ENCODE peak calls at places on chromosomes 4 and X, in four cellular contexts. X is H7, S is left lung, L is left ventricle myocardium inferior. B is an unnamed sample.

GRCh38 chrX:129738466-129739308 is at the start of gene XPNPEP2:
- DNase-seq in X (peak), S (no peak), L (peak), B (no peak)

GRCh38 chr4:42610941-42611340 is 46.0 kb downstream of the ATP8A1 start:
- DNase-seq in X (no peak), S (no peak), L (no peak), B (no peak)

GRCh38 chrX:16212024-16212423 is 44.7 kb downstream of the MAGEB17 start:
- DNase-seq in X (no peak), S (no peak), L (no peak), B (no peak)

GRCh38 chr4:48162162-48162561 is 28.1 kb upstream of the TXK start:
- DNase-seq in X (no peak), S (no peak), L (no peak), B (no peak)

GRCh38 chrX:7027071-7027470 is 120.4 kb upstream of the STS start:
- DNase-seq in X (no peak), S (no peak), L (no peak), B (no peak)

GRCh38 chr4:147481577-147482109 is 746 bp downstream of the EDNRA start:
- DNase-seq in X (peak), S (no peak), L (no peak), B (no peak)

GRCh38 chr4:20172070-20172760 is 79.5 kb upstream of the SLIT2 start:
- DNase-seq in X (no peak), S (no peak), L (no peak), B (no peak)

GRCh38 chr4:153018716-153019115 is 82.6 kb downstream of the FHDC1 start:
- DNase-seq in X (no peak), S (no peak), L (no peak), B (no peak)

GRCh38 chrX:106726485-106727437 is at the start of gene RNF128:
- DNase-seq in X (peak), S (peak), L (no peak), B (peak)

GRCh38 chrX:95367286-95367685 is 1317.4 kb upstream of the DIAPH2 start:
- DNase-seq in X (no peak), S (no peak), L (no peak), B (no peak)

GRCh38 chr4:122739174-122739573 is 6.7 kb downstream of the BBS12 start:
- DNase-seq in X (no peak), S (no peak), L (no peak), B (no peak)

GRCh38 chr4:73453701-73454005 is 17.6 kb downstream of the AFP start:
- DNase-seq in X (no peak), S (no peak), L (no peak), B (no peak)

GRCh38 chr4:160296476-160296875 is 1193.6 kb downstream of the RAPGEF2 start:
- DNase-seq in X (no peak), S (no peak), L (no peak), B (no peak)

GRCh38 chr4:89755210-89755609 is 81.8 kb downstream of the SNCA start:
- DNase-seq in X (no peak), S (no peak), L (no peak), B (no peak)

GRCh38 chrX:152601848-152602616 is 35.7 kb upstream of the GABRQ start:
- DNase-seq in X (peak), S (no peak), L (no peak), B (no peak)

GRCh38 chrX:120463241-120463640 is 5.9 kb downstream of the LAMP2 start:
- DNase-seq in X (no peak), S (no peak), L (no peak), B (peak)
- H3K4me3 ChIP-seq in X (no peak), S (no peak), L (no peak), B (no peak)

DNA sequence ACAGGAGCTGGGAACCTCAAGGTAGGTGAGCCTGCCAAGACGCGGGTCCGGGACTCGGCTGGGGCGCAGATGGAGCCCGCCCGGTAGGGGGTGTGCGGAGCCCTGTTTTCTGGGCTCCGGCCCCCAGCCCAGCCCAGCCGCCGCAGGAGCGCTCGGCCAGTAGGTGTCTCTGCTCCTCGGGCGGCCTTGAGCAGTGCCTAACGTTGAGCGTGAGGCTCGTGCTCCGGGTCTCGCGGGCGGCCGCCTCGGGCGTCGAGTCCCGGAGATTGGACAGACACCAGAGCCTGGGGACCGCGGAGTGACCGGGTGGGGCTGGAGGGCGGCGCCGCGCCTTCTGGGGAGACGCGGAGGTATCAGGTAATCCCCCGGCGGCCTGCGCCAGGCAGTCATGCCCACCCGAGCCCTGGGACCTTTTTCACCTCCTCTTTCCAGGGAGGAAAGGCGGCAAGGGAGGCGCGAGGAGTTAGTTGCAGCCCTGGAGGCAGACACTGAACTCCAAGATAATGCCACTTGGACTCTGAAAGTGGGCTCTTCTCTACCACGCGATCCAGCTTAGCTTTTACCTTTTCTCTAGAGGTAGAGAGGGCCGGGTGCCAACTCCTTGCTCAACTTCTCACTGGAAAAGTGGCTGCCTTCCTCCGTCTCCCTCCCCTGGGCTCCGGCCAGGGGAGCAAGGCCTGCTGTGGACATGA is 14.5 kb upstream of the FGG start:
- DNase-seq in X (peak), S (peak), L (peak), B (no peak)
- H3K4me3 ChIP-seq in X (peak), S (peak), L (peak), B (peak)

GRCh38 chr4:26993541-26993940 is 132.9 kb downstream of the STIM2 start:
- DNase-seq in X (no peak), S (no peak), L (no peak), B (no peak)

GRCh38 chr4:26995316-26995715 is 134.7 kb downstream of the STIM2 start:
- DNase-seq in X (no peak), S (no peak), L (no peak), B (no peak)

GRCh38 chr4:26991057-26991456 is 130.4 kb downstream of the STIM2 start:
- DNase-seq in X (no peak), S (no peak), L (no peak), B (no peak)

GRCh38 chr4:26993967-26994366 is 133.3 kb downstream of the STIM2 start:
- DNase-seq in X (no peak), S (no peak), L (no peak), B (no peak)

DNA sequence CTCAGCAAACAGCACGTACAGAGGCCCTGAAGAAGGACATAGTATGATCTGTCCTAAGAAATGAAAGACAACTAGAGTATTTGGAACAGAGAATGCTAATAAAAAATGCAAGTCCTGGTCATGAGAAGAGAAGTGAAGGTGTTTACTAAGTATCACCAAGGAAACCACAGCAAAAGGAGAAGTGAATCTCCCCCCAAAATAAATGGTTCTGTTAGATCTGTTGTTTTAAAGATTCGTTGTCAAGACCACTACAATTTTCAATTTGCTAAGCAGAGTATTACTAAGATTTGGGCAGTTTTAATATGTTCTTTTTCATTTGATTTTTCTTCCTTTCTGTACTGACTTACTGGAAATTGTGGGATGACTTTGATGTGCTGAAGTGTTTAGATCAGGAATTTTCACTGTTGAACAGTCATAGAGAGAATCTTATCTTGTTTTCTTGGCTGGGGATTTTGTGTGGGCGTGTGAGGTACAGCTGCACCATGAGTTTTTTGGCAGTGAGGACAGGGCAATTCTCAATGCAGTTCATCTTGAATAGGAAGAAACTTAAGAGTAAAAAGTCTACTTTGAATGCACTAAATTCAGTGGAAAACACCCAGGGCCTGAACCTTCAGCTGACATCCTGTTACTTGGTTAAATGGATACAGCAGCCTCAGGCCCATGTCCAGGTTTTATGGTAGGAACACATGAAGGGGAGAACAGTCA is 132.2 kb downstream of the STIM2 start:
- DNase-seq in X (no peak), S (no peak), L (no peak), B (peak)
- H3K4me3 ChIP-seq in X (no peak), S (no peak), L (no peak), B (no peak)

DNA sequence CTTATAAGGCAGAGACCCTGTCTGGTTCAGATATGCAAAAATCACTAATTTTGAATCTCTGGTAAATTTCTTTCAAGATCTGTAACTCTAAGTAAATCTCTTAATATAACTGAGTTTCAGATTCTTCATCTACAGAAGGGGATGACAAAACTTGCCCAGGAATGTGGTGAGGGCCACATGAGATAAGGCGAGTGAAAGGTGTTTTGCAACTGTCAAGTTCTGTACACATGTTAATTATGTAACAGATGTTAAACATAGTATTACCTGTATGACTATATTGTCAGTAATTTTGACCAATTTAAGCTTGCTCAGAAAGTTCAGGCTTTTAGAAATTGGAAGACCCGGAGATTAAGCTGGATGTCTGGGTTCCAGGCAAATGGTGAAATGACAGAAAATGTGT is 549 bp upstream of the GLRB start:
- DNase-seq in X (no peak), S (no peak), L (no peak), B (no peak)
- H3K4me3 ChIP-seq in X (peak), S (peak), L (peak), B (peak)

GRCh38 chrX:123489011-123489410 is 243.8 kb downstream of the THOC2 start:
- DNase-seq in X (no peak), S (no peak), L (no peak), B (no peak)
- H3K4me3 ChIP-seq in X (no peak), S (no peak), L (no peak), B (no peak)

DNA sequence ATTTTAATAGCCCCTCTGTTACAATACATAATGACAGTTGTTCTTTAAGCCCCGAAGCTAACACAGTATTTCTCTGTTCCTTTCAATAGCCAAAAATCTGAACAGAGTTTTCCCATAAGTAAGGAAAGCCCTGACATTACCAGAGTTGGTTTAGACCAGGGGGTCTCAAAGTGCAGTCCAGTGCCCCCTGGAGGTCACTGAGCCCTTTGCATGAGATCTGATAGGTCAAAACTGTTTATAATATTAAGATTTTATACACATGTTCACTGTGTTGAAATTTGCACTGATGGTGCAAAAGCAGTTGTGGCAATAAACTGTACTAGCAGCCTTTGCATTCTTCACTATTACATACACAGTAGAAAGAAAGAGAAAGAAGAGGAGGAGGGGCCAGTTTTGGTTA is 177.1 kb downstream of the SPANXN3 start:
- DNase-seq in X (no peak), S (no peak), L (no peak), B (no peak)
- H3K4me3 ChIP-seq in X (no peak), S (no peak), L (no peak), B (no peak)

GRCh38 chrX:2926664-2927275 is 2.4 kb downstream of the ARSD start:
- DNase-seq in X (no peak), S (no peak), L (no peak), B (no peak)

GRCh38 chrX:2931155-2931554 is 2.0 kb upstream of the ARSD start:
- DNase-seq in X (no peak), S (no peak), L (no peak), B (no peak)

GRCh38 chrX:2931612-2932011 is 2.5 kb upstream of the ARSD start:
- DNase-seq in X (peak), S (no peak), L (no peak), B (no peak)

GRCh38 chrX:2928583-2929434 is at the start of gene ARSD:
- DNase-seq in X (peak), S (peak), L (peak), B (peak)

GRCh38 chrX:2928127-2928582 is 984 bp downstream of the ARSD start:
- DNase-seq in X (peak), S (peak), L (peak), B (peak)
- H3K4me3 ChIP-seq in X (peak), S (peak), L (peak), B (peak)

GRCh38 chr4:128241425-128241913 is 46.1 kb downstream of the PGRMC2 start:
- DNase-seq in X (no peak), S (no peak), L (no peak), B (no peak)
- H3K4me3 ChIP-seq in X (no peak), S (no peak), L (no peak), B (no peak)